ENCODE peak calls at places on chromosomes 16 and 17, in ten cellular contexts. X is AG04450; S is left ventricle myocardium superior; C is effector memory CD4-positive, alpha-beta T cell; V is ELF-1; Q is progenitor cell of endocrine pancreas; H is T-cell; N is omental fat pad; G is GM04503; Z is EL. E is an unnamed sample.

GRCh38 chr16:20897897-20898296 is 2.3 kb downstream of the DCUN1D3 start:
- DNase-seq in X (no peak), S (no peak), C (no peak), V (peak; percentile 22), Q (no peak), H (no peak), N (no peak), G (no peak), Z (no peak), E (no peak)

GRCh38 chr16:75021410-75021809 is 22.6 kb downstream of the ZNRF1 start:
- DNase-seq in X (no peak), S (no peak), C (no peak), V (no peak), Q (no peak), H (no peak), N (no peak), G (no peak), Z (no peak), E (no peak)

GRCh38 chr16:66610111-66610820 is 5.8 kb downstream of the CMTM3 start:
- DNase-seq in X (no peak), S (no peak), C (no peak), V (no peak), Q (no peak), H (no peak), N (no peak), G (no peak), Z (no peak), E (no peak)

GRCh38 chr17:31467502-31468256 is 76.2 kb downstream of the RAB11FIP4 start:
- DNase-seq in X (no peak), S (peak; percentile 70), C (no peak), V (no peak), Q (no peak), H (no peak), N (no peak), G (no peak), Z (no peak), E (no peak)

GRCh38 chr16:24525970-24526559 is 13.3 kb upstream of the RBBP6 start:
- DNase-seq in X (no peak), S (no peak), C (no peak), V (peak; percentile 15), Q (no peak), H (no peak), N (no peak), G (peak; percentile 72), Z (peak; percentile 81), E (no peak)

GRCh38 chr17:38824899-38825761 is at the start of gene CWC25:
- DNase-seq in X (peak; percentile 92), S (peak; percentile 96), C (peak; percentile 94), V (peak; percentile 100), Q (peak; percentile 97), H (peak; percentile 88), N (peak; percentile 96), G (peak; percentile 79), Z (peak; percentile 93), E (peak; percentile 99)

GRCh38 chr17:80064696-80065095 is 28.3 kb downstream of the CCDC40 start:
- DNase-seq in X (no peak), S (no peak), C (no peak), V (no peak), Q (no peak), H (no peak), N (no peak), G (no peak), Z (no peak), E (no peak)

GRCh38 chr17:44314869-44315661 is 6.7 kb downstream of the RUNDC3A start:
- DNase-seq in X (no peak), S (no peak), C (no peak), V (peak; percentile 69), Q (no peak), H (no peak), N (no peak), G (no peak), Z (peak; percentile 29), E (no peak)

GRCh38 chr17:17075037-17075755 is 32.9 kb downstream of the MPRIP start:
- DNase-seq in X (peak; percentile 65), S (peak; percentile 69), C (no peak), V (no peak), Q (no peak), H (peak; percentile 7), N (no peak), G (peak; percentile 23), Z (peak; percentile 36), E (peak; percentile 64)